ENCODE peak calls at places on chromosome 2, in four cellular contexts. O is GM13976; L is ovary; K is activated CD4-positive, alpha-beta T cell treated with anti-CD3 and anti-CD28 coated beads, Interleukin-2, amount 50 U/mL, for 1 hour. E is an unnamed sample.

GRCh38 chr2:230230087-230230486 is 4.6 kb downstream of the SP140 start:
- DNase-seq in O (no peak), L (no peak), K (no peak), E (no peak)

GRCh38 chr2:102418421-102418961 is 4.5 kb upstream of the IL18RAP start:
- DNase-seq in O (no peak), L (no peak), K (no peak), E (no peak)

GRCh38 chr2:123993728-123994323 is 31.3 kb upstream of the CNTNAP5 start:
- DNase-seq in O (no peak), L (no peak), K (no peak), E (peak; percentile 79)

GRCh38 chr2:72579595-72580180 is 246.1 kb downstream of the EXOC6B start:
- DNase-seq in O (peak; percentile 29), L (no peak), K (no peak), E (peak; percentile 87)

GRCh38 chr2:68237976-68238580 is 14.3 kb downstream of the PPP3R1 start:
- DNase-seq in O (no peak), L (no peak), K (no peak), E (no peak)

GRCh38 chr2:132417430-132418035 is 928 bp downstream of the GPR39 start:
- DNase-seq in O (no peak), L (no peak), K (no peak), E (no peak)

GRCh38 chr2:106085441-106085911 is 108.6 kb downstream of the UXS1 start:
- DNase-seq in O (no peak), L (no peak), K (peak; percentile 63), E (peak; percentile 46)

GRCh38 chr2:226794751-226795171 is 4.9 kb downstream of the IRS1 start:
- DNase-seq in O (no peak), L (peak; percentile 35), K (no peak), E (no peak)

GRCh38 chr2:271917-272316 is 7.2 kb downstream of the ACP1 start:
- DNase-seq in O (no peak), L (no peak), K (no peak), E (no peak)

GRCh38 chr2:235639387-235639786 is 145.5 kb downstream of the AGAP1 start:
- DNase-seq in O (no peak), L (peak; percentile 52), K (no peak), E (no peak)

GRCh38 chr2:24913896-24914295 is 6.1 kb downstream of the ADCY3 start:
- DNase-seq in O (no peak), L (no peak), K (no peak), E (no peak)

GRCh38 chr2:238974510-238975166 is 126.8 kb downstream of the TWIST2 start:
- DNase-seq in O (no peak), L (peak; percentile 48), K (no peak), E (no peak)

GRCh38 chr2:178211460-178211859 is 17.1 kb downstream of the OSBPL6 start:
- DNase-seq in O (no peak), L (no peak), K (no peak), E (no peak)

GRCh38 chr2:182913064-182913463 is 46.6 kb upstream of the FRZB start:
- DNase-seq in O (no peak), L (no peak), K (no peak), E (no peak)

GRCh38 chr2:149597050-149598013 is 9.8 kb upstream of the MMADHC start:
- DNase-seq in O (peak; percentile 39), L (peak; percentile 18), K (peak; percentile 21), E (peak; percentile 86)

GRCh38 chr2:12817870-12818269 is 101.1 kb downstream of the TRIB2 start:
- DNase-seq in O (no peak), L (no peak), K (no peak), E (no peak)

GRCh38 chr2:169933124-169933711 is 106.0 kb downstream of the UBR3 start:
- DNase-seq in O (peak; percentile 40), L (no peak), K (no peak), E (peak; percentile 90)

GRCh38 chr2:220811115-220811514 is 761.0 kb downstream of the EPHA4 start:
- DNase-seq in O (no peak), L (no peak), K (no peak), E (no peak)

GRCh38 chr2:44931177-44931795 is 10.2 kb upstream of the SIX3 start:
- DNase-seq in O (no peak), L (no peak), K (no peak), E (no peak)

GRCh38 chr2:37740330-37740729 is 68.9 kb upstream of the CDC42EP3 start:
- DNase-seq in O (no peak), L (no peak), K (no peak), E (no peak)

GRCh38 chr2:202314116-202314515 is 48.6 kb downstream of the NOP58 start:
- DNase-seq in O (no peak), L (no peak), K (no peak), E (no peak)

GRCh38 chr2:68750592-68751396 is 16.2 kb downstream of the ARHGAP25 start:
- DNase-seq in O (no peak), L (no peak), K (no peak), E (no peak)

GRCh38 chr2:98795903-98796676 is 65.2 kb upstream of the MGAT4A start:
- DNase-seq in O (no peak), L (no peak), K (no peak), E (no peak)

GRCh38 chr2:147500229-147500628 is 344.6 kb upstream of the ACVR2A start:
- DNase-seq in O (no peak), L (no peak), K (no peak), E (no peak)

GRCh38 chr2:48569433-48569832 is 39.5 kb downstream of the STON1 start:
- DNase-seq in O (no peak), L (no peak), K (no peak), E (peak; percentile 19)

GRCh38 chr2:6181525-6182270 is 489.5 kb downstream of the SOX11 start:
- DNase-seq in O (no peak), L (no peak), K (no peak), E (no peak)

GRCh38 chr2:119476301-119477117 is 44.9 kb downstream of the TMEM37 start:
- DNase-seq in O (peak; percentile 88), L (peak; percentile 70), K (no peak), E (peak; percentile 83)

GRCh38 chr2:191352536-191352935 is 107.3 kb downstream of the MYO1B start:
- DNase-seq in O (no peak), L (no peak), K (no peak), E (no peak)

GRCh38 chr2:161321944-161322343 is 13.7 kb downstream of the PSMD14 start:
- DNase-seq in O (no peak), L (no peak), K (no peak), E (no peak)

GRCh38 chr2:202762546-202762945 is 109.0 kb downstream of the ICA1L start:
- DNase-seq in O (no peak), L (no peak), K (no peak), E (no peak)

GRCh38 chr2:70525032-70525431 is 28.6 kb downstream of the TGFA start:
- DNase-seq in O (no peak), L (no peak), K (no peak), E (no peak)

GRCh38 chr2:54909006-54909405 is 141.2 kb downstream of the RTN4 start:
- DNase-seq in O (no peak), L (no peak), K (no peak), E (no peak)

GRCh38 chr2:171956135-171956830 is 34.0 kb downstream of the HAT1 start:
- DNase-seq in O (no peak), L (no peak), K (no peak), E (no peak)

E was measured in Karpas-422.